ENCODE peak calls at places on chromosomes 5 and 9, in six cellular contexts. V is choroid plexus epithelial cell, X is AG04450, W is astrocyte, L is heart left ventricle, H is GM13976. K is an unnamed sample.
A peak's percentile ranks its signal among the peaks of the same experiment; 100 is the strongest.

GRCh38 chr9:78365979-78366697 is 69.2 kb downstream of the PSAT1 start:
- DNase-seq in H (no peak), V (peak; percentile 60), L (no peak), X (no peak), W (no peak), K (no peak)

GRCh38 chr9:111730937-111731567 is 63.7 kb downstream of the SHOC1 start:
- DNase-seq in H (no peak), V (peak; percentile 93), L (no peak), W (peak; percentile 83), X (no peak), K (no peak)

GRCh38 chr5:10563940-10564837 is at the start of gene ANKRD33B:
- DNase-seq in V (peak; percentile 57), H (peak; percentile 93), X (no peak), L (peak; percentile 79), W (peak; percentile 41), K (peak; percentile 85)

GRCh38 chr9:134570726-134571325 is 70.8 kb upstream of the COL5A1 start:
- DNase-seq in W (no peak), V (no peak), L (no peak), H (no peak), X (no peak), K (no peak)

GRCh38 chr9:119283118-119283794 is 86.0 kb downstream of the BRINP1 start:
- DNase-seq in L (no peak), X (no peak), H (no peak), W (peak; percentile 88), V (peak; percentile 2), K (no peak)

GRCh38 chr5:52262844-52263243 is 524.9 kb upstream of the ITGA1 start:
- DNase-seq in L (no peak), V (no peak), X (no peak), H (no peak), W (no peak), K (no peak)

GRCh38 chr5:129431406-129431805 is 28.7 kb upstream of the ADAMTS19 start:
- DNase-seq in H (no peak), W (no peak), V (no peak), L (no peak), X (no peak), K (no peak)

GRCh38 chr9:105511486-105511885 is 46.4 kb upstream of the FKTN start:
- DNase-seq in V (no peak), X (no peak), W (no peak), L (no peak), H (no peak), K (no peak)

GRCh38 chr5:103624035-103624461 is 61.5 kb upstream of the NUDT12 start:
- DNase-seq in W (peak; percentile 72), V (peak; percentile 98), H (no peak), X (peak; percentile 55), L (no peak), K (no peak)

GRCh38 chr5:33375900-33376299 is 64.9 kb upstream of the TARS1 start:
- DNase-seq in H (no peak), L (no peak), X (no peak), V (peak; percentile 35), W (no peak), K (no peak)

GRCh38 chr9:87226896-87227295 is 270.8 kb upstream of the DAPK1 start:
- DNase-seq in X (no peak), W (no peak), L (no peak), V (peak; percentile 71), H (no peak), K (no peak)

GRCh38 chr5:59921816-59922215 is 28.3 kb upstream of the PDE4D start:
- DNase-seq in L (no peak), V (no peak), W (no peak), X (no peak), H (no peak), K (no peak)

GRCh38 chr5:59922220-59922619 is 28.7 kb upstream of the PDE4D start:
- DNase-seq in L (no peak), V (no peak), X (no peak), W (no peak), H (no peak), K (no peak)

DNA sequence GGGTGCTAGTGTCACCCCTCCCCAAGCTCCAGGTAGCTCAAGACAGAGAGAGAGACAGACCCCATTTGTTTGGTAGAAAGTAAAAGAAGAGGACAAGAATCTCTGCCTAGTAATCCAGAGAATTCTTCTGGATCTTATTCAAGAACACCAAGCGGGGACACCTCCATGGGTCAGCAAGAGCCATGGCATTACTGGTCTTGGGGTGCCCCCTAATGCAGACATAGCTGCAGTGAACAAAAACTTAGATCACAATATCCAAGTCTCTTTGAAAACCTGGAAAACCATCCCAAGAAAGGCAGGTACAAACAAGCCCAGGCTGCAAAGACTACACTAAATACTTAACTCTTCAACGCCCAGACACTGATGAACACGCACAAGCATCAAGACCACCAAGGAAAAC is 29.9 kb upstream of the PDE4D start:
- DNase-seq in W (peak; percentile 1), V (peak; percentile 75), L (no peak), H (no peak), X (no peak), K (no peak)
- TF ChIP-seq CTCF in W (peak; percentile 14), V (peak; percentile 71), L (no peak), H (no peak), X (peak; percentile 46), K (no peak)

DNA sequence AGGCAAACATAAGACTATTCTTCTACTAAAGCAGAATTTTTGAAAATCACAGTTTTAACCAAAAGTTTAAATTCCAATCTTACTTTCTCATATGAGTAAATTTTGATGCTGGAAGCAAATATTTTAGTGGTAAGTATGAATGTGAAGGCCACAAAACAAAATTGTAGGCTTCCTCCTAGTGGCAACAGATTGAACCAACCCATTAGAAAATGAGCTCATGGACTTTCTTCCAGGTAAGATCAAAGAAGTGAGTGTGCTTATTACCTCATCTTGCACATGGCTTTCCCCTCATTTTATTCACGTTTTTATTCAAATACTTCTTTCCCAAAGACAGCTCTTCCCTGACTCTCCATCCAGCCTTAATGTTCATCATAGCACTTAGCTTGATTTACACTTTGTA is 16.5 kb upstream of the RLN2 start:
- DNase-seq in V (peak; percentile 30), W (no peak), L (no peak), X (no peak), H (no peak), K (no peak)
- TF ChIP-seq CTCF in V (peak; percentile 42), W (no peak), L (no peak), X (peak; percentile 33), H (no peak), K (no peak)

GRCh38 chr5:95949810-95950209 is 11.8 kb downstream of the ELL2 start:
- DNase-seq in V (no peak), W (no peak), L (no peak), X (no peak), H (no peak), K (no peak)
- TF ChIP-seq CTCF in V (no peak), W (no peak), L (no peak), X (no peak), H (no peak), K (no peak)

GRCh38 chr5:149149942-149150341 is 8.6 kb downstream of the ABLIM3 start:
- DNase-seq in X (no peak), V (no peak), L (no peak), H (no peak), W (no peak), K (no peak)

GRCh38 chr5:149153193-149153750 is 12.0 kb downstream of the ABLIM3 start:
- DNase-seq in X (no peak), W (no peak), H (no peak), L (no peak), V (no peak), K (no peak)

GRCh38 chr5:149150457-149150856 is 9.2 kb downstream of the ABLIM3 start:
- DNase-seq in X (no peak), H (no peak), V (peak; percentile 80), L (no peak), W (no peak), K (no peak)

GRCh38 chr5:149152317-149152746 is 11.0 kb downstream of the ABLIM3 start:
- DNase-seq in X (no peak), V (no peak), H (no peak), L (no peak), W (no peak), K (no peak)

GRCh38 chr5:149151717-149152116 is 10.4 kb downstream of the ABLIM3 start:
- DNase-seq in L (no peak), X (no peak), H (no peak), V (no peak), W (no peak), K (no peak)
- TF ChIP-seq CTCF in L (no peak), X (peak; percentile 45), H (no peak), V (peak; percentile 47), W (peak; percentile 12), K (no peak)

DNA sequence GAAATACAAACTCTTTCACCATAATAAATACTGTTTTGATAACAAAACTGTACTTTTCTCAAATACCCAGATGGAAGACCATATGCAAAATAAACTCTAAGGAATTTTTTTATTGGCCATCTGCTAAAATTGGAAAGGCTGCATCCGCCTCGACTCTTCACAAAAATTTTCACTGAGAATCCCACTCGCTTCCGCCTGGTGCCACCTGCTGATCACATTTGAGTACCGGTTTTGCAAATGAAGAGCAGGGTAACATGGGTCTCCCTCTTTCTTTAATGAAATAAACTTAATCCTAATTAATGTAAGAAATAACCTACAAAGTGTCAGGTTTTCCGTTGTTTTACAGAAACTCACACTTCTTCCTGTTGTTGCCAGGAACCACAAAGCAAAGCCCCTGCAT is 76.3 kb downstream of the TTLL11 start:
- DNase-seq in V (peak; percentile 50), W (no peak), H (no peak), X (no peak), L (no peak), K (peak; percentile 4)
- TF ChIP-seq CTCF in V (peak; percentile 70), W (no peak), H (peak; percentile 2), X (peak; percentile 40), L (no peak), K (no peak)

K was measured in activated CD8-positive, alpha-beta T cell treated with anti-CD3 and anti-CD28 coated beads for 36 hours.